ENCODE peak calls at places on chromosome 18, in eight cellular contexts. N is K562, I is SK-N-SH, X is HCT116, H is endothelial cell of umbilical vein, C is H1, R is GM12878, D is HepG2. T is an unnamed sample.

GRCh38 chr18:11757084-11757590 is 68.1 kb downstream of the GNAL start:
- DNase-seq in N (peak), I (no peak), X (no peak), H (no peak), C (no peak), R (no peak), D (no peak), T (no peak)

GRCh38 chr18:36181386-36181785 is 5.9 kb upstream of the MOCOS start:
- DNase-seq in N (no peak), I (no peak), X (no peak), H (no peak), C (no peak), R (no peak), D (peak), T (no peak)

GRCh38 chr18:30775629-30776028 is 266.9 kb downstream of the DSC3 start:
- DNase-seq in N (no peak), I (no peak), X (no peak), H (no peak), C (peak), R (no peak), D (no peak), T (no peak)

GRCh38 chr18:3966246-3966984 is 488.7 kb downstream of the DLGAP1 start:
- DNase-seq in N (no peak), I (no peak), X (no peak), H (no peak), C (no peak), R (no peak), D (no peak), T (no peak)

GRCh38 chr18:13893418-13893760 is 21.9 kb downstream of the MC2R start:
- DNase-seq in N (no peak), I (no peak), X (no peak), H (no peak), C (no peak), R (peak), D (no peak), T (no peak)

GRCh38 chr18:7575465-7576026 is 8.4 kb downstream of the PTPRM start:
- DNase-seq in N (no peak), I (no peak), X (no peak), H (peak), C (no peak), R (no peak), D (no peak), T (no peak)

GRCh38 chr18:9696112-9696511 is 12.0 kb upstream of the RAB31 start:
- DNase-seq in N (no peak), I (no peak), X (no peak), H (no peak), C (no peak), R (no peak), D (no peak), T (no peak)

GRCh38 chr18:33746261-33746660 is 168.2 kb downstream of the ASXL3 start:
- DNase-seq in N (no peak), I (no peak), X (no peak), H (no peak), C (no peak), R (no peak), D (no peak), T (no peak)

GRCh38 chr18:54193786-54194185 is 30.7 kb downstream of the MBD2 start:
- DNase-seq in N (no peak), I (no peak), X (no peak), H (no peak), C (no peak), R (no peak), D (no peak), T (no peak)

GRCh38 chr18:48820483-48821250 is 130.1 kb downstream of the SMAD7 start:
- DNase-seq in N (no peak), I (no peak), X (no peak), H (no peak), C (no peak), R (peak), D (no peak), T (no peak)
- H3K9ac ChIP-seq in N (no peak), I (no peak), X (no peak), H (no peak), C (no peak), R (peak), D (no peak), T (no peak)

DNA sequence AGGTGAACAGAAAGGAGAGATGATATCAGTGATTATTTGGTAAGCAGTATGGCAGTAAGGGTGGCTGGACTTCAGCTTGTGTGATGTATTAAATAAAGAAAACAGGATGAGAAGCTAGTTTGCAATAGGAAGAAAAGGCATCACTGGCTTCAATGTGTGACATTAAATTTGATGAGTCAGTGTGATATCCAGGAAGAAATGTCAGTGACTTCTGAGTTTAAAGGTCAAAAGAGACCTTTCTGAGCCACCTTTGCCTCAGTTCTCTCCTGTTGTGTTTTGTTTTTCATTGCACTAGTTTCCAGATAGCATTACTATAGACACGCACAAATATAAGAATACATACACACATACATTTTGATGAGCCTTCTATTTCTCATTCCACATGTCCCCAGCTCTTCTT is 105.6 kb downstream of the PIGN start:
- DNase-seq in N (no peak), I (no peak), X (no peak), H (peak), C (no peak), R (no peak), D (no peak), T (no peak)
- H3K27ac ChIP-seq in N (no peak), I (no peak), X (no peak), H (no peak), C (no peak), R (no peak), D (no peak), T (no peak)

DNA sequence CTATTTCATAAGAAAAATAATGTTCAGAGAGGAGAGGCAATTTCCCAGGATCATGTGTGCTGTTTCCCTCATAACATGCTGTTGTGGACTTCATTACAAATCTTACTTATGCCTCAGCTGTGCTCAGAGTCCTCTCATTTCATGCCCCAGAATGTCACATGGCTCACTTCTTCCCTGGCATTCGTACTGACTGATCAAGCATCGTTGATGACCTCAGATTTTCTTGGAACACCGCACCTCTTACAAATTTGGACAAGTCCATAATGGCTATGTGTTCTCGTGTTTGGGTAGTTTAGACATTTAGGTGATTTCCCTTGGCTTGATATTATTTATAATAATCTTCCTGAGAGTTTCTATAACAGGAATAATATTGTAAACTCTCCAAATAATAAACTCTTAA is 32.9 kb downstream of the SERPINB7 start:
- DNase-seq in N (no peak), I (no peak), X (no peak), H (no peak), C (no peak), R (no peak), D (no peak), T (no peak)
- TF ChIP-seq POLR2AphosphoS5 in N (no peak), I (no peak), X (no peak), H (no peak), C (no peak), R (no peak), D (no peak), T (no peak)

GRCh38 chr18:45478889-45479288 is 136.4 kb upstream of the SLC14A2 start:
- DNase-seq in N (no peak), I (no peak), X (no peak), H (no peak), C (no peak), R (no peak), D (no peak), T (no peak)

GRCh38 chr18:45480219-45481015 is 134.9 kb upstream of the SLC14A2 start:
- DNase-seq in N (no peak), I (no peak), X (no peak), H (no peak), C (no peak), R (no peak), D (no peak), T (no peak)

GRCh38 chr18:45482286-45482685 is 133.0 kb upstream of the SLC14A2 start:
- DNase-seq in N (no peak), I (no peak), X (no peak), H (no peak), C (no peak), R (no peak), D (no peak), T (no peak)

GRCh38 chr18:45481846-45482245 is 133.4 kb upstream of the SLC14A2 start:
- DNase-seq in N (no peak), I (no peak), X (no peak), H (no peak), C (no peak), R (no peak), D (no peak), T (no peak)
- H3K9ac ChIP-seq in N (no peak), I (no peak), X (no peak), H (no peak), C (no peak), R (no peak), D (no peak), T (no peak)

GRCh38 chr18:55322176-55322735 is 265.7 kb downstream of the TCF4 start:
- DNase-seq in N (no peak), I (peak), X (no peak), H (peak), C (no peak), R (peak), D (no peak), T (no peak)
- H3K27ac ChIP-seq in N (no peak), I (peak), X (no peak), H (peak), C (no peak), R (peak), D (no peak), T (peak)

DNA sequence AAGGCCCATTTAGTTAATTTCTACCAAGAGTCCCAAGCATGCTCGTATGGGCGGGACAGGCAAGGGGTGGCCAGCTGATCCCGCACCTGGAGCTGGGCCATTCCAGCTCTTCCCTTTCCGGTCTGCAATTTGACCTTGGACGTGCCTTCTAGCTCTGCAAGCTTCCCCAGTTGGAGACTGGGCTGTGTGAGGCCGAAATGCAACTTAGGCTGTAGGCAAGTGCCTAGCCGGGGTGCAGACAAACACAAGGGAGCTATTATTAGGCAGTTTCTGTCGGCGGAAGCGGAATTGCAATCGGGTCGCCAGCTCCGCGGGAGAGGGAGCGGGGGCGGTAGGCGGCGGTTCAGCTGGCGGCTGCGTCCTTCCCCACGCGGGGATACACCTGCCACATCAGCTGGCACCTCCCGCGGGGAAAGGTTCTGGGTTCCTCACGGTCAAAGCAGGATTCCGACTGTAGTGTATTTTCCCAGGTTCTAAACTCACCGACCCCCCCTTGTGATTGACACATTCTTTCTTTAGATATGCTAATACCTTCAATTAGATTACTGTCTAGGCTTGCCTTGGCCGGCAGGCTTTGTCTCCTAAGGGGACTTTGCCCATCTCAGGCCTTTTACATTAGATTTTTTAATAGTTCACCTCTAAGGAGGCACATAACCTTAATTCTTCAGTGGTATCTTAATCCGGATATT is 17.1 kb upstream of the ZNF532 start:
- DNase-seq in N (no peak), I (no peak), X (no peak), H (peak), C (peak), R (no peak), D (no peak), T (no peak)
- TF ChIP-seq POLR2AphosphoS5 in N (no peak), I (no peak), X (no peak), H (no peak), C (peak), R (no peak), D (no peak), T (no peak)

GRCh38 chr18:39453882-39454281 is 1888.3 kb upstream of the CELF4 start:
- DNase-seq in N (no peak), I (no peak), X (no peak), H (peak), C (no peak), R (no peak), D (peak), T (no peak)
- H3K9ac ChIP-seq in N (no peak), I (no peak), X (no peak), H (peak), C (no peak), R (no peak), D (peak), T (no peak)

DNA sequence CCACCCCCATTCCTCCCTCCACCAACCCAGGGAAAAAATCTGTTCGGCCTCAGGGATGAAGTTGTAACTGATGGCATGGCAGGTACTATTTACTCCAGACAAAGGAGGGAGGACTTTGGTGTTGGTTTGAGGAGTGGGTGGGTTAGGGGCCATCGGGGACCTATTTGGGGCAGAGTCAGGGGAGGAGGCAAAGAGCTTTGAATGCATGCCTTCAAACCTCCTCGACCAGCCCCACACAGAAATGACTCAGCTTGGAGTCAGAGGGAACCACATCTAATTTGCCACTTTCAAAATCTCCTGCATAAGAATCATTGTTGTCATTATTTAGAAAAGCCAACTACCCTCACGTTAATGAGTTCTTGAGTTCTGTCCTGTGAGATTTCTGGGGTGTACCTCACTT is 4.1 kb downstream of the ZBTB7C start:
- DNase-seq in N (no peak), I (peak), X (no peak), H (no peak), C (no peak), R (no peak), D (no peak), T (no peak)
- H3K27ac ChIP-seq in N (no peak), I (no peak), X (no peak), H (no peak), C (no peak), R (no peak), D (no peak), T (no peak)